ENCODE peak calls at places on chromosomes 1 and 21, in six cellular contexts. H is CD4-positive, alpha-beta T cell; F is AG08396; O is GM03348; R is heart right ventricle; T is endodermal cell. U is an unnamed sample.
A peak's percentile ranks its signal among the peaks of the same experiment; 100 is the strongest.

GRCh38 chr1:219702551-219703215 is 89.8 kb upstream of the ZC3H11B start:
- DNase-seq in R (no peak), H (no peak), O (no peak), F (no peak), T (no peak), U (peak; percentile 63)

GRCh38 chr1:212600980-212601379 is 7.6 kb upstream of the ATF3 start:
- DNase-seq in H (no peak), R (no peak), F (no peak), T (peak; percentile 2), O (peak; percentile 21), U (peak; percentile 32)

GRCh38 chr1:6127587-6128163 is 52.4 kb downstream of the CHD5 start:
- DNase-seq in F (peak; percentile 86), T (peak; percentile 97), R (peak; percentile 83), H (peak; percentile 60), O (peak; percentile 93), U (peak; percentile 76)

GRCh38 chr1:90707363-90707710 is 9.8 kb downstream of the BARHL2 start:
- DNase-seq in H (no peak), R (no peak), F (peak; percentile 60), T (peak; percentile 98), O (peak; percentile 68), U (peak; percentile 43)

GRCh38 chr1:212635141-212635601 is 26.6 kb downstream of the ATF3 start:
- DNase-seq in R (no peak), H (no peak), O (peak; percentile 16), T (no peak), F (peak; percentile 36), U (peak; percentile 57)

GRCh38 chr1:214901718-214902117 is 180.8 kb upstream of the KCNK2 start:
- DNase-seq in R (no peak), H (no peak), O (peak; percentile 55), F (peak; percentile 50), T (no peak), U (peak; percentile 47)

GRCh38 chr1:234967121-234967520 is 161.5 kb downstream of the TOMM20 start:
- DNase-seq in R (no peak), H (no peak), F (no peak), O (no peak), T (no peak), U (no peak)

GRCh38 chr21:44949161-44950015 is 9.6 kb downstream of the SLX9 start:
- DNase-seq in R (peak; percentile 93), H (peak; percentile 80), O (peak; percentile 87), F (peak; percentile 87), T (peak; percentile 98), U (peak; percentile 55)

GRCh38 chr1:34532113-34532512 is 222.7 kb upstream of the GJB5 start:
- DNase-seq in T (no peak), R (no peak), O (no peak), F (no peak), H (no peak), U (no peak)

GRCh38 chr1:227869281-227869842 is 53.9 kb downstream of the PRSS38 start:
- DNase-seq in O (no peak), T (no peak), R (no peak), H (no peak), F (no peak), U (peak; percentile 85)

GRCh38 chr1:147840909-147841308 is 61.7 kb upstream of the GJA8 start:
- DNase-seq in F (no peak), T (peak; percentile 84), R (no peak), H (no peak), O (peak; percentile 20), U (no peak)

U was measured in RPMI7951.